ENCODE peak calls at places on chromosome 21, in nine cellular contexts. G is NCI-H510A, V is suprapubic skin, B is non-pigmented ciliary epithelial cell, O is A549, W is upper lobe of right lung, Z is NCI-H2107, K is NCI-H1105, H is kidney glomerular epithelial cell. I is an unnamed sample.

GRCh38 chr21:28283652-28284490 is 708.8 kb downstream of the LTN1 start:
- DNase-seq in G (no peak), H (peak), W (no peak), V (no peak), Z (no peak), O (no peak), B (peak), K (no peak), I (peak)

GRCh38 chr21:25859264-25859931 is 124.6 kb downstream of the GABPA start:
- DNase-seq in G (no peak), H (no peak), Z (no peak), K (no peak), B (no peak), O (no peak), W (no peak), V (no peak), I (no peak)

GRCh38 chr21:25881524-25882376 is 147.0 kb downstream of the GABPA start:
- DNase-seq in B (peak), V (no peak), H (peak), W (peak), K (peak), G (no peak), Z (peak), O (peak), I (peak)

GRCh38 chr21:37654596-37654995 is 261.7 kb downstream of the KCNJ6 start:
- DNase-seq in H (no peak), K (no peak), O (no peak), B (no peak), W (no peak), G (no peak), V (no peak), Z (no peak), I (no peak)

GRCh38 chr21:37642493-37642892 is 273.8 kb downstream of the KCNJ6 start:
- DNase-seq in K (no peak), V (no peak), Z (peak), H (no peak), W (no peak), G (peak), B (no peak), O (peak), I (peak)

GRCh38 chr21:31198575-31198974 is 145.5 kb downstream of the TIAM1 start:
- DNase-seq in O (peak), K (peak), H (peak), W (no peak), V (no peak), G (peak), Z (no peak), B (no peak), I (peak)

GRCh38 chr21:28213221-28213620 is 779.5 kb downstream of the LTN1 start:
- DNase-seq in B (no peak), K (no peak), O (no peak), W (no peak), H (no peak), V (no peak), Z (no peak), G (no peak), I (no peak)

GRCh38 chr21:42654179-42654912 is 925 bp downstream of the PDE9A start:
- DNase-seq in G (no peak), V (no peak), Z (peak), O (peak), K (peak), B (no peak), W (peak), H (no peak), I (peak)

GRCh38 chr21:14712121-14712520 is 166.0 kb upstream of the SAMSN1 start:
- DNase-seq in O (no peak), K (no peak), V (no peak), B (peak), G (no peak), H (no peak), Z (no peak), W (no peak), I (no peak)

GRCh38 chr21:17441370-17441769 is 71.5 kb upstream of the CXADR start:
- DNase-seq in O (peak), W (no peak), B (no peak), K (peak), H (no peak), V (no peak), Z (peak), G (no peak), I (peak)

GRCh38 chr21:34800797-34801518 is 132.2 kb downstream of the CLIC6 start:
- DNase-seq in G (no peak), H (no peak), O (peak), Z (no peak), B (no peak), V (no peak), K (no peak), W (no peak), I (no peak)